ENCODE peak calls at places on chromosomes 16 and 17, in four cellular contexts. X, O, V and N are unnamed samples.

GRCh38 chr16:80369559-80369958 is 171.2 kb upstream of the DYNLRB2 start:
- DNase-seq in X (no peak), O (no peak), V (no peak), N (no peak)

GRCh38 chr17:144936-145670 is 7.7 kb downstream of the SCGB1C2 start:
- DNase-seq in X (no peak), O (no peak), V (no peak), N (no peak)

GRCh38 chr16:79509221-79509631 is 91.3 kb downstream of the MAF start:
- DNase-seq in X (no peak), O (no peak), V (no peak), N (no peak)

GRCh38 chr16:50188619-50189136 is 35.6 kb downstream of the TENT4B start:
- DNase-seq in X (no peak), O (no peak), V (no peak), N (no peak)

GRCh38 chr16:12611006-12611477 is 192.6 kb downstream of the CPPED1 start:
- DNase-seq in X (no peak), O (no peak), V (no peak), N (no peak)

GRCh38 chr17:28405632-28406477 is at the start of gene SLC46A1:
- DNase-seq in X (no peak), O (peak; percentile 92), V (no peak), N (peak; percentile 80)

GRCh38 chr17:13931752-13932477 is 137.4 kb upstream of the COX10 start:
- DNase-seq in X (no peak), O (no peak), V (peak; percentile 17), N (no peak)

GRCh38 chr17:17141279-17141678 is 64.9 kb downstream of the PLD6 start:
- DNase-seq in X (no peak), O (no peak), V (no peak), N (no peak)

GRCh38 chr17:41511130-41511529 is 5.7 kb upstream of the KRT13 start:
- DNase-seq in X (no peak), O (peak; percentile 92), V (no peak), N (no peak)

GRCh38 chr17:50871369-50871768 is 5.2 kb upstream of the TOB1 start:
- DNase-seq in X (no peak), O (no peak), V (no peak), N (no peak)

GRCh38 chr17:29442451-29442850 is 52.3 kb downstream of the TAOK1 start:
- DNase-seq in X (no peak), O (no peak), V (no peak), N (no peak)

GRCh38 chr17:11047228-11047627 is 193.8 kb upstream of the SHISA6 start:
- DNase-seq in X (no peak), O (no peak), V (no peak), N (no peak)

GRCh38 chr17:77727216-77727615 is 231.3 kb upstream of the TNRC6C start:
- DNase-seq in X (no peak), O (no peak), V (no peak), N (no peak)

DNA sequence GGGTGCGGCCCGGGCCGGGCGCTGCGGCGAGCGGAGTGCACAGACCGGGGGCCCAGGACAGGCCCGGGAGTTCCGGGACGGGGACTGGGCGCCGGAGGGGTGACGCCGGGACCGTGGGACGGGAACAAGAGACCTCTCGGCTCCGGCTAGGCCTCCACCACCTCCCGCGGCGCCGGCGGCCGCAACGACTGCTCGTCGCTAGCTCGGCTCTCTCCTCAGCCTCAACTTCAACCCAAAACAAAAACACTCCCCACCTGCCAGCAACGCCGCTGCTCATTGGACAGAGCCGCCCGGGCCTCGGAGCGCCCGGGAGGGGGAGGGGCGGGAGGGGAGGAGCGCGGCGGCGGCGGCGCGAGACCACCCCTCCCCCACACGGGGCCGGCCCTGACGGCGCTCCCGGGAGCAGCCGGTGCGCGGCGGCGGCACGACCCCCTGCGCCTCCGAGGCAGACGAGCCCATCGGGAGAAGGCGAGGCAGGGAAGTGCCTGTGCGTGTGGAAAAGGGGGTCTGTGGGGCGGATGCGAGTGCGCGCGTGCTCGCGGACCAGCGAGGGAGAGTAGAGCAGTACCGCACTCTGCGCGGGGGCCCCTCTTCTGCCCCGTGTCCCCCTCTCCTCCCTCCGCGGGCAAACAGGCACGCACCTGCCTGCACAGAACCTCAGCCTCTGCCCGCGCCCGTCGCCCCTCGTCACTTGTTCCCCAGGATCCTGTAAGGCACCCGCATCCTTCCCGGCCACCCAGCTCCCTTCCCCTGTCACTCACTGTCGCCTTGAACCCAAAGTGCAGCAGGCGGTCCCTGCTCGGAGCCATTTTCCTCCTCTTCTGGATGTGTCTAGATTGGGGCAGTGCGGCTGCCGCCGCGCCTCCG is at the start of gene FBXL20:
- DNase-seq in X (peak; percentile 41), O (peak; percentile 99), V (peak; percentile 83), N (peak; percentile 97)
- TF ChIP-seq POLR2AphosphoS5 in X (peak; percentile 85), O (peak; percentile 70), V (peak; percentile 41), N (peak; percentile 81)

GRCh38 chr16:2388139-2388874 is 40.9 kb upstream of the CCNF start:
- DNase-seq in X (no peak), O (no peak), V (no peak), N (no peak)

GRCh38 chr16:2386990-2387389 is 42.3 kb upstream of the CCNF start:
- DNase-seq in X (no peak), O (no peak), V (no peak), N (no peak)

GRCh38 chr16:2385441-2385840 is 43.8 kb upstream of the CCNF start:
- DNase-seq in X (no peak), O (no peak), V (no peak), N (no peak)

DNA sequence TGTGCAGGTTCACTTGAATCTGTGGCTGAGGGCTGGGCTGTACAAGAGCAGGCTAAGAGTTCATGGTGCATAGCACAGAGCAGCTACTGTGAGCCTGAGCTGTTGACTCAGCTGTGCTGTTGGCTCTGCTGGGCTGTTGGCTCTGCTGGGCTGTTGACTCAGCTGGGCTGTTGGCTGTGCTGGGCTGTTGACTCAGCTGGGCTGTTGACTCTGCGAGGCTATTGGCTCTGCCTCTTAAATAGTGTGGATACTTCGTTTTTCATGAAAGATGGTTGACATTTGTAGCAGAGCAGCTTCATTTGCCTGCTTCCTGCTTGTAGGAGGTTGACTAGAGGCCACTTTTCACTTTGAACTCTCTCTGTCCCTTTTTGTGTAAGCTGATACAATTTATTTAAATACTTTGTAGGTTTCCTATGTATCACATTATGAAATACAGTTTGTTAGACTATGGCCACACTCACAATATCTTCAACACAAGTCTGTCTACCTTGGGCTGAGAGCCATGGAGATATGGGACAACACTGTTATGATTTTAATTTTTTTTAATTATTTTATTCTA is 40.3 kb upstream of the CCNF start:
- DNase-seq in X (no peak), O (no peak), V (no peak), N (no peak)
- TF ChIP-seq SPI1 in X (no peak), O (no peak), V (no peak), N (no peak)

GRCh38 chr17:75595919-75596310 is 8.3 kb downstream of the MYO15B start:
- DNase-seq in X (no peak), O (no peak), V (no peak), N (no peak)
- TF ChIP-seq POLR2AphosphoS5 in X (no peak), O (no peak), V (no peak), N (no peak)

DNA sequence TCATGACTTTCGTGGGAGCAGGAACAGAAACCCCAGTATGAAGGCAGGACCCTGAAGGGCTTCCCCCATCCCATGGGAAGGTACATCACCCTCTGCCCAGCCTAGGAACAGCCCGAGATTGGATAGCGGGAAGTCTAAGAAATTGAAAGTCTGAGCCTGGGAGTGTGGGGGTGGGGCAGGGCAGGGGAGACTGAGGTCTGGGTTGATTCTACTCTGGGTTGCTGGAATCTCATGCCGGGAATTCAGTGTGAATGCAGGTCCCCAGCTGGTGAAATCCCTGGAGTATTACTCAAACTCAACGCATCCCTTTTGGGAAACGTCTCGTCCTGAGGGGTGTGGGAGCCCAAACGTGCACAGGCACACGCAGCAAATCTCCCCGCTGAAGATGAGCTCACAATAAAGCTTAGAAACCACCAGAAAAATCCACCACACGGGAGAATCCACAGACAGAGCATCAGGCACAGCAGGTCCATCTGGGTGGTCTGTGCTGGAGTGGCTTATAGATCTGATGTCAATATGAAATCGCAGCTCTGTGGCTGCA is 55.4 kb downstream of the SOCS1 start:
- DNase-seq in X (no peak), O (no peak), V (no peak), N (no peak)
- TF ChIP-seq SPI1 in X (no peak), O (no peak), V (no peak), N (no peak)

GRCh38 chr17:18183334-18184142 is at the start of gene ALKBH5:
- DNase-seq in X (peak; percentile 97), O (peak; percentile 97), V (peak; percentile 80), N (peak; percentile 98)
- TF ChIP-seq POLR2AphosphoS5 in X (peak; percentile 13), O (peak; percentile 16), V (no peak), N (peak; percentile 22)

GRCh38 chr16:75108792-75109731 is 7.5 kb downstream of the LDHD start:
- DNase-seq in X (peak; percentile 62), O (no peak), V (peak; percentile 88), N (no peak)
- TF ChIP-seq SPI1 in X (no peak), O (no peak), V (no peak), N (no peak)

GRCh38 chr17:80394629-80395216 is 20.2 kb upstream of the ENDOV start:
- DNase-seq in X (no peak), O (no peak), V (no peak), N (no peak)

GRCh38 chr17:80395402-80396151 is 19.4 kb upstream of the ENDOV start:
- DNase-seq in X (no peak), O (no peak), V (peak; percentile 22), N (no peak)

GRCh38 chr17:80393961-80394360 is 21.0 kb upstream of the ENDOV start:
- DNase-seq in X (no peak), O (no peak), V (no peak), N (no peak)

GRCh38 chr17:80397686-80398085 is 17.3 kb upstream of the ENDOV start:
- DNase-seq in X (no peak), O (no peak), V (no peak), N (no peak)

DNA sequence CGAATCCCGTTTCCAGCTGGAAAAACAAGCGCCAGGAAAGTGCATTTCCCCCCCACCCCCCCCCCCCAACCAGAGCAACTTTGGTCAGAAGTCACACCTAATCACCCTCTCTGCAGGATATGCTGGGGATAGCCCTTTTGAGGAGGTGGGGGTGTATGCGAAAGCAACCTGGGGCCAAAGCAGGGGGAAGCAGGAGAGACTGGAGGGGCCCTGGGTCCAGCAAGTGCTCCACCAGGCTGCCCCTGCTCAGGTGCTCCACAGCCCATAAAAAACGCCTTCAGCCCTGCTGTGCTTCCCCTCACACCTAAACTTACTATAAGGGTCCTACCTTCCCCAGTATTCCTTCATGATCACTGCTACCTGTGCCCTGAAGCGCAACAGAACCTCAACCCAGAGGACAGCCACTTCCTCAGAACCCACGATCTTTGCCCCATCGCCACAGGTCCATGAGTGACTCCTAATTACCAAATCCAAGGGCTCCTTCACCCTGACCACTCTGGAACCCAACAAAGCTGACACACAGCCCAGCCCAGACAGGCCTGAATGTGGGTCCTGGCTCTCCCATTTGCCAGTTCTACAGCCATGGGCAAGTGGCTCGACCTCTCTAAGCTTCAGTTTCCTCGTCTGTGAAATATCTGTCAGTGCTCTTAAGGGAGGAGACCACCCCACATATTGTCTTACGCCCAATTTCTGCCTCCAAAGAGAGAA is 18.1 kb upstream of the ENDOV start:
- DNase-seq in X (no peak), O (no peak), V (no peak), N (no peak)
- TF ChIP-seq POLR2AphosphoS5 in X (no peak), O (no peak), V (no peak), N (peak; percentile 35)